ENCODE peak calls at places on chromosome 17, in four cellular contexts. One of them, this sample, is unnamed.

GRCh38 chr17:58899191-58899590 is 143.5 kb downstream of the PPM1E start:
- DNase-seq in HepG2: no peak
- DNase-seq in A549: no peak
- DNase-seq in K562: no peak
- DNase-seq in this sample: no peak

GRCh38 chr17:51166987-51167931 is 1.0 kb downstream of the NME2 start:
- DNase-seq in A549: peak; percentile 95
- DNase-seq in HepG2: peak; percentile 59
- DNase-seq in K562: peak; percentile 83
- DNase-seq in this sample: no peak

GRCh38 chr17:67525239-67526135 is 148.4 kb downstream of the PITPNC1 start:
- DNase-seq in A549: no peak
- DNase-seq in K562: no peak
- DNase-seq in HepG2: no peak
- DNase-seq in this sample: no peak

GRCh38 chr17:50571681-50572080 is 11.2 kb downstream of the CACNA1G start:
- DNase-seq in HepG2: no peak
- DNase-seq in K562: no peak
- DNase-seq in A549: no peak
- DNase-seq in this sample: no peak

GRCh38 chr17:77882481-77883212 is 75.9 kb upstream of the TNRC6C start:
- DNase-seq in HepG2: peak; percentile 18
- DNase-seq in A549: no peak
- DNase-seq in K562: no peak
- DNase-seq in this sample: no peak

GRCh38 chr17:6485646-6486412 is 41.6 kb downstream of the PIMREG start:
- DNase-seq in K562: no peak
- DNase-seq in A549: no peak
- DNase-seq in HepG2: no peak
- DNase-seq in this sample: no peak

GRCh38 chr17:36934144-36934758 is 3.0 kb upstream of the LHX1 start:
- DNase-seq in K562: no peak
- DNase-seq in A549: peak; percentile 55
- DNase-seq in HepG2: no peak
- DNase-seq in this sample: peak; percentile 81

GRCh38 chr17:37107406-37108083 is 158.8 kb downstream of the AATF start:
- DNase-seq in HepG2: no peak
- DNase-seq in K562: no peak
- DNase-seq in A549: no peak
- DNase-seq in this sample: no peak

GRCh38 chr17:14332331-14332730 is 31.4 kb downstream of the HS3ST3B1 start:
- DNase-seq in A549: no peak
- DNase-seq in K562: no peak
- DNase-seq in HepG2: no peak
- DNase-seq in this sample: no peak

GRCh38 chr17:7436556-7437368 is 1.5 kb downstream of the TMEM102 start:
- DNase-seq in A549: peak; percentile 87
- DNase-seq in K562: no peak
- DNase-seq in HepG2: peak; percentile 30
- DNase-seq in this sample: no peak

GRCh38 chr17:38881600-38882191 is 11.8 kb downstream of the LASP1 start:
- DNase-seq in K562: peak; percentile 60
- DNase-seq in A549: no peak
- DNase-seq in HepG2: no peak
- DNase-seq in this sample: no peak

GRCh38 chr17:79657861-79658810 is 47.3 kb upstream of the RBFOX3 start:
- DNase-seq in A549: no peak
- DNase-seq in K562: no peak
- DNase-seq in HepG2: no peak
- DNase-seq in this sample: peak; percentile 34

GRCh38 chr17:14374268-14374667 is 73.4 kb downstream of the HS3ST3B1 start:
- DNase-seq in K562: no peak
- DNase-seq in A549: no peak
- DNase-seq in HepG2: no peak
- DNase-seq in this sample: no peak

GRCh38 chr17:18219016-18219415 is 6.4 kb upstream of the LLGL1 start:
- DNase-seq in K562: no peak
- DNase-seq in A549: no peak
- DNase-seq in HepG2: no peak
- DNase-seq in this sample: no peak

GRCh38 chr17:60080545-60080944 is 1.8 kb upstream of the HEATR6 start:
- DNase-seq in HepG2: no peak
- DNase-seq in A549: no peak
- DNase-seq in K562: no peak
- DNase-seq in this sample: no peak

GRCh38 chr17:51103050-51103449 is 17.6 kb downstream of the SPAG9 start:
- DNase-seq in A549: no peak
- DNase-seq in K562: no peak
- DNase-seq in HepG2: no peak
- DNase-seq in this sample: no peak

GRCh38 chr17:43556292-43556691 is 10.2 kb upstream of the ETV4 start:
- DNase-seq in K562: peak; percentile 81
- DNase-seq in HepG2: no peak
- DNase-seq in A549: peak; percentile 96
- DNase-seq in this sample: no peak

GRCh38 chr17:76691379-76692191 is 19.2 kb downstream of the MXRA7 start:
- DNase-seq in HepG2: peak; percentile 86
- DNase-seq in A549: no peak
- DNase-seq in K562: peak; percentile 4
- DNase-seq in this sample: no peak

GRCh38 chr17:16513858-16514257 is 21.9 kb upstream of the LRRC75A start:
- DNase-seq in K562: no peak
- DNase-seq in HepG2: no peak
- DNase-seq in A549: no peak
- DNase-seq in this sample: no peak

GRCh38 chr17:82776454-82776853 is 24.6 kb downstream of the TBCD start:
- DNase-seq in A549: no peak
- DNase-seq in HepG2: no peak
- DNase-seq in K562: no peak
- DNase-seq in this sample: no peak

GRCh38 chr17:31175237-31175636 is 80.5 kb downstream of the NF1 start:
- DNase-seq in A549: no peak
- DNase-seq in K562: no peak
- DNase-seq in HepG2: no peak
- DNase-seq in this sample: no peak

GRCh38 chr17:50149425-50150353 is 788 bp downstream of the PPP1R9B start:
- DNase-seq in A549: no peak
- DNase-seq in K562: peak; percentile 45
- DNase-seq in HepG2: no peak
- DNase-seq in this sample: no peak

GRCh38 chr17:8880466-8880865 is 13.0 kb upstream of the PIK3R6 start:
- DNase-seq in HepG2: no peak
- DNase-seq in A549: no peak
- DNase-seq in K562: no peak
- DNase-seq in this sample: no peak

GRCh38 chr17:11140501-11140900 is 100.5 kb upstream of the SHISA6 start:
- DNase-seq in K562: no peak
- DNase-seq in A549: no peak
- DNase-seq in HepG2: no peak
- DNase-seq in this sample: no peak

GRCh38 chr17:27384261-27384701 is 72.0 kb upstream of the KSR1 start:
- DNase-seq in HepG2: no peak
- DNase-seq in A549: peak; percentile 44
- DNase-seq in K562: no peak
- DNase-seq in this sample: no peak

GRCh38 chr17:79678091-79678731 is 52.5 kb upstream of the ENPP7 start:
- DNase-seq in K562: no peak
- DNase-seq in A549: no peak
- DNase-seq in HepG2: no peak
- DNase-seq in this sample: no peak

GRCh38 chr17:45747907-45748306 is 36.2 kb upstream of the CRHR1 start:
- DNase-seq in K562: no peak
- DNase-seq in HepG2: no peak
- DNase-seq in A549: no peak
- DNase-seq in this sample: no peak

GRCh38 chr17:82399030-82399429 is 19.1 kb upstream of the HEXD start:
- DNase-seq in A549: no peak
- DNase-seq in HepG2: no peak
- DNase-seq in K562: no peak
- DNase-seq in this sample: no peak

GRCh38 chr17:49851387-49852291 is 3.8 kb upstream of the TAC4 start:
- DNase-seq in HepG2: peak; percentile 56
- DNase-seq in A549: peak; percentile 66
- DNase-seq in K562: peak; percentile 82
- DNase-seq in this sample: no peak

GRCh38 chr17:77840576-77841160 is 117.8 kb upstream of the TNRC6C start:
- DNase-seq in K562: no peak
- DNase-seq in A549: no peak
- DNase-seq in HepG2: no peak
- DNase-seq in this sample: no peak

GRCh38 chr17:80649200-80649644 is 104.6 kb downstream of the RPTOR start:
- DNase-seq in A549: no peak
- DNase-seq in HepG2: no peak
- DNase-seq in K562: no peak
- DNase-seq in this sample: no peak

GRCh38 chr17:33688771-33689170 is 395.7 kb upstream of the ASIC2 start:
- DNase-seq in K562: no peak
- DNase-seq in A549: no peak
- DNase-seq in HepG2: no peak
- DNase-seq in this sample: no peak
- TF ChIP-seq PHF8 in K562: no peak
- TF ChIP-seq PHF8 in A549: no peak
- TF ChIP-seq PHF8 in HepG2: no peak
- TF ChIP-seq PHF8 in this sample: no peak

GRCh38 chr17:40032322-40033320 is 17.4 kb downstream of the CSF3 start:
- DNase-seq in K562: no peak
- DNase-seq in HepG2: no peak
- DNase-seq in A549: no peak
- DNase-seq in this sample: no peak

GRCh38 chr17:40031706-40032105 is 16.5 kb downstream of the CSF3 start:
- DNase-seq in K562: peak; percentile 4
- DNase-seq in A549: no peak
- DNase-seq in HepG2: no peak
- DNase-seq in this sample: no peak

GRCh38 chr17:40034426-40035161 is 19.4 kb downstream of the CSF3 start:
- DNase-seq in HepG2: no peak
- DNase-seq in A549: no peak
- DNase-seq in K562: no peak
- DNase-seq in this sample: no peak

GRCh38 chr17:40033339-40033738 is 18.1 kb downstream of the CSF3 start:
- DNase-seq in HepG2: no peak
- DNase-seq in K562: no peak
- DNase-seq in A549: no peak
- DNase-seq in this sample: no peak

GRCh38 chr17:40035162-40035559 is 19.0 kb downstream of the MED24 start:
- DNase-seq in HepG2: no peak
- DNase-seq in A549: peak; percentile 74
- DNase-seq in K562: peak; percentile 72
- DNase-seq in this sample: peak; percentile 91
- TF ChIP-seq PHF8 in HepG2: no peak
- TF ChIP-seq PHF8 in A549: no peak
- TF ChIP-seq PHF8 in K562: no peak
- TF ChIP-seq PHF8 in this sample: no peak

GRCh38 chr17:21592774-21593173 is 99.5 kb upstream of the KCNJ18 start:
- DNase-seq in A549: no peak
- DNase-seq in HepG2: no peak
- DNase-seq in K562: no peak
- DNase-seq in this sample: no peak

GRCh38 chr17:21595086-21595485 is 97.2 kb upstream of the KCNJ18 start:
- DNase-seq in A549: no peak
- DNase-seq in HepG2: peak; percentile 9
- DNase-seq in K562: no peak
- DNase-seq in this sample: no peak
- TF ChIP-seq PHF8 in A549: no peak
- TF ChIP-seq PHF8 in HepG2: no peak
- TF ChIP-seq PHF8 in K562: no peak
- TF ChIP-seq PHF8 in this sample: no peak

GRCh38 chr17:72795941-72796340 is 296.5 kb downstream of the SLC39A11 start:
- DNase-seq in K562: no peak
- DNase-seq in A549: no peak
- DNase-seq in HepG2: no peak
- DNase-seq in this sample: no peak

GRCh38 chr17:72802726-72803125 is 289.8 kb downstream of the SLC39A11 start:
- DNase-seq in K562: no peak
- DNase-seq in HepG2: no peak
- DNase-seq in A549: no peak
- DNase-seq in this sample: no peak

GRCh38 chr17:72792771-72793170 is 299.7 kb downstream of the SLC39A11 start:
- DNase-seq in HepG2: no peak
- DNase-seq in A549: no peak
- DNase-seq in K562: no peak
- DNase-seq in this sample: no peak

GRCh38 chr17:72794152-72794551 is 298.3 kb downstream of the SLC39A11 start:
- DNase-seq in A549: no peak
- DNase-seq in HepG2: no peak
- DNase-seq in K562: no peak
- DNase-seq in this sample: no peak

GRCh38 chr17:72797142-72797541 is 295.3 kb downstream of the SLC39A11 start:
- DNase-seq in K562: no peak
- DNase-seq in HepG2: no peak
- DNase-seq in A549: no peak
- DNase-seq in this sample: no peak
- TF ChIP-seq PHF8 in K562: no peak
- TF ChIP-seq PHF8 in HepG2: no peak
- TF ChIP-seq PHF8 in A549: no peak
- TF ChIP-seq PHF8 in this sample: no peak

DNA sequence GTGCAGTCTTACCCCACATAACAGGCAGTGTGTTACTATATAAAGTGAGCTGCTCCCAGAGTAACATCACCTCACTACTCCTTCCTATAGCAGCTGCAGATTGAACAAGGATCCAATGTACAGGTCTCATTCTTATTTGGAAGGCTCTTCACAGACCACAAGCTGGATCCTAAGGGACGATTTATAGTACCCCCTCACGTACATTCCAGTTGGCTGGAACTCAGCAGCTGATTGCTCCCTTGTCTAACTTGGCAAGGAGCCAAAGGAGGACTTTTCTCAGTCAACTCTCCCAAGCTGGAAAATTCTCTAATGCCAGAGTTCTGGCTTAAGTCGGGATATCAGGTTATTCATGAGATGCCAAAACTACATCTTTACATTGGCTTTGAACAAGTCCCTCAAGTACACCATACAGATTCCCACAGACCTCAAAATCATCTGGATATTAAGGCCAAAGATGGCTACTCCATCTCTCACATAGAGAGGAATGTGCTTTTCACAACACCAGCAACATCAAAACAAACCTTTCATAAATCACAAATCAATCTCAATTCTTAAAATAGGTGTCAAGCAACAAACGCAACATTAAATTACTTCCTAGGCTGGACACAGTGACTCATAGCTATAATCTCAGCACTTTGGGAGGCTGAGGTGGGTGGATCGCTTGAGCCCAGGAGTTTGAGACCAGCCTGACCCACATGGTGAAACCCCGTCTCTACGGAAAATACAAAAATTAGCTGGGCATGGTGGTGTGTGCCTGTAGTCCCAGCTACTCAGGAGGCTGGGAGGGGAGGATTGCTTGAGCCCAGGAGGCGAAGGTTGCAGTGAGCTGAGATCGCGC is 39.3 kb downstream of the SMG6 start:
- DNase-seq in A549: no peak
- DNase-seq in HepG2: no peak
- DNase-seq in K562: no peak
- DNase-seq in this sample: no peak
- TF ChIP-seq PHF8 in A549: no peak
- TF ChIP-seq PHF8 in HepG2: no peak
- TF ChIP-seq PHF8 in K562: no peak
- TF ChIP-seq PHF8 in this sample: no peak

This sample was measured in H1.